ENCODE peak calls at places on chromosomes 4 and X, in ten cellular contexts. K, Z, J, X, B, P, U, O, L and M are unnamed samples.

GRCh38 chr4:79756496-79756895 is 316.5 kb downstream of the ANTXR2 start:
- DNase-seq in K (no peak), Z (no peak), J (no peak), X (no peak), B (no peak), P (no peak), U (no peak), O (no peak), L (no peak), M (no peak)

GRCh38 chrX:15497865-15498264 is 2.7 kb upstream of the BMX start:
- DNase-seq in K (peak; percentile 48), Z (peak; percentile 8), J (peak; percentile 36), X (peak; percentile 40), B (peak; percentile 75), P (no peak), U (no peak), O (peak; percentile 68), L (no peak), M (peak; percentile 23)

GRCh38 chr4:1770791-1771231 is 22.3 kb upstream of the FGFR3 start:
- DNase-seq in K (no peak), Z (no peak), J (no peak), X (no peak), B (no peak), P (no peak), U (no peak), O (no peak), L (no peak), M (no peak)

GRCh38 chr4:3464911-3465697 is 2.0 kb downstream of the DOK7 start:
- DNase-seq in K (no peak), Z (no peak), J (no peak), X (no peak), B (no peak), P (no peak), U (peak; percentile 54), O (no peak), L (no peak), M (no peak)

GRCh38 chr4:154618708-154619315 is 6.4 kb upstream of the FGG start:
- DNase-seq in K (peak; percentile 79), Z (peak; percentile 22), J (peak; percentile 72), X (peak; percentile 42), B (peak; percentile 82), P (no peak), U (no peak), O (peak; percentile 83), L (no peak), M (peak; percentile 47)

GRCh38 chr4:28117067-28117756 is 1256.6 kb downstream of the STIM2 start:
- DNase-seq in K (no peak), Z (no peak), J (no peak), X (no peak), B (peak; percentile 26), P (no peak), U (peak; percentile 48), O (no peak), L (no peak), M (no peak)

GRCh38 chrX:70089575-70090297 is 27.5 kb downstream of the OTUD6A start:
- DNase-seq in K (no peak), Z (no peak), J (peak; percentile 2), X (no peak), B (no peak), P (no peak), U (no peak), O (no peak), L (no peak), M (no peak)

GRCh38 chr4:3406431-3406830 is 35.3 kb upstream of the HGFAC start:
- DNase-seq in K (no peak), Z (no peak), J (no peak), X (no peak), B (no peak), P (no peak), U (peak; percentile 52), O (no peak), L (no peak), M (no peak)

GRCh38 chr4:15354790-15355418 is 72.9 kb upstream of the C1QTNF7 start:
- DNase-seq in K (no peak), Z (no peak), J (no peak), X (no peak), B (no peak), P (no peak), U (no peak), O (peak; percentile 2), L (no peak), M (no peak)

GRCh38 chrX:21974011-21974385 is 33.5 kb downstream of the SMS start:
- DNase-seq in K (no peak), Z (no peak), J (no peak), X (no peak), B (peak; percentile 29), P (no peak), U (no peak), O (no peak), L (no peak), M (peak; percentile 40)

GRCh38 chrX:111262086-111262485 is 8.2 kb downstream of the CAPN6 start:
- DNase-seq in K (no peak), Z (no peak), J (peak; percentile 14), X (no peak), B (peak; percentile 16), P (no peak), U (no peak), O (no peak), L (no peak), M (no peak)

GRCh38 chrX:72735561-72735960 is 21.5 kb upstream of the PHKA1 start:
- DNase-seq in K (no peak), Z (no peak), J (peak; percentile 31), X (no peak), B (no peak), P (no peak), U (no peak), O (no peak), L (no peak), M (no peak)

GRCh38 chrX:103517246-103517645 is 2.0 kb downstream of the RAB40A start:
- DNase-seq in K (no peak), Z (no peak), J (peak; percentile 81), X (no peak), B (no peak), P (no peak), U (no peak), O (no peak), L (no peak), M (no peak)

GRCh38 chr4:6478546-6479220 is 6.3 kb upstream of the PPP2R2C start:
- DNase-seq in K (no peak), Z (no peak), J (no peak), X (no peak), B (no peak), P (no peak), U (no peak), O (no peak), L (no peak), M (no peak)

GRCh38 chr4:2258091-2259035 is 3.5 kb downstream of the MXD4 start:
- DNase-seq in K (no peak), Z (no peak), J (no peak), X (peak; percentile 40), B (no peak), P (peak; percentile 24), U (peak; percentile 62), O (no peak), L (no peak), M (no peak)